ENCODE peak calls at places on chromosomes 6 and 20, in nine cellular contexts. One of them, this sample, is unnamed.
A peak's percentile ranks its signal among the peaks of the same experiment; 100 is the strongest.

GRCh38 chr6:108655840-108656650 is 95.3 kb downstream of the FOXO3 start:
- DNase-seq in body of pancreas: no peak
- DNase-seq in glutamatergic neuron: no peak
- DNase-seq in astrocyte of the spinal cord: peak; percentile 87
- DNase-seq in suprapubic skin: no peak
- DNase-seq in cardiac fibroblast: peak; percentile 95
- DNase-seq in K562: no peak
- DNase-seq in nephron progenitor cell: no peak
- DNase-seq in epithelial cell of proximal tubule: no peak
- DNase-seq in this sample: no peak

GRCh38 chr6:66605971-66606370 is 898.9 kb upstream of the EYS start:
- DNase-seq in glutamatergic neuron: no peak
- DNase-seq in cardiac fibroblast: no peak
- DNase-seq in nephron progenitor cell: no peak
- DNase-seq in body of pancreas: no peak
- DNase-seq in K562: no peak
- DNase-seq in epithelial cell of proximal tubule: no peak
- DNase-seq in suprapubic skin: no peak
- DNase-seq in astrocyte of the spinal cord: peak; percentile 36
- DNase-seq in this sample: no peak

GRCh38 chr6:5466459-5466858 is 205.1 kb downstream of the FARS2 start:
- DNase-seq in epithelial cell of proximal tubule: no peak
- DNase-seq in body of pancreas: no peak
- DNase-seq in astrocyte of the spinal cord: peak; percentile 77
- DNase-seq in cardiac fibroblast: peak; percentile 69
- DNase-seq in suprapubic skin: no peak
- DNase-seq in nephron progenitor cell: no peak
- DNase-seq in K562: no peak
- DNase-seq in glutamatergic neuron: no peak
- DNase-seq in this sample: no peak

GRCh38 chr6:127515794-127516675 is 3.1 kb downstream of the MTCL3 start:
- DNase-seq in suprapubic skin: peak; percentile 81
- DNase-seq in body of pancreas: peak; percentile 63
- DNase-seq in astrocyte of the spinal cord: peak; percentile 81
- DNase-seq in cardiac fibroblast: peak; percentile 66
- DNase-seq in epithelial cell of proximal tubule: no peak
- DNase-seq in K562: peak; percentile 76
- DNase-seq in nephron progenitor cell: peak; percentile 89
- DNase-seq in glutamatergic neuron: peak; percentile 79
- DNase-seq in this sample: no peak

GRCh38 chr20:55667024-55667423 is 338.3 kb downstream of the CBLN4 start:
- DNase-seq in nephron progenitor cell: no peak
- DNase-seq in K562: no peak
- DNase-seq in cardiac fibroblast: no peak
- DNase-seq in body of pancreas: no peak
- DNase-seq in suprapubic skin: no peak
- DNase-seq in astrocyte of the spinal cord: no peak
- DNase-seq in epithelial cell of proximal tubule: no peak
- DNase-seq in glutamatergic neuron: no peak
- DNase-seq in this sample: no peak

GRCh38 chr20:12207875-12208274 is 290.2 kb downstream of the BTBD3 start:
- DNase-seq in astrocyte of the spinal cord: peak; percentile 41
- DNase-seq in glutamatergic neuron: peak; percentile 33
- DNase-seq in K562: peak; percentile 12
- DNase-seq in cardiac fibroblast: peak; percentile 67
- DNase-seq in suprapubic skin: no peak
- DNase-seq in body of pancreas: peak; percentile 50
- DNase-seq in epithelial cell of proximal tubule: no peak
- DNase-seq in nephron progenitor cell: peak; percentile 41
- DNase-seq in this sample: no peak

GRCh38 chr20:18999076-18999475 is 185.5 kb downstream of the SCP2D1 start:
- DNase-seq in cardiac fibroblast: no peak
- DNase-seq in epithelial cell of proximal tubule: no peak
- DNase-seq in K562: no peak
- DNase-seq in suprapubic skin: no peak
- DNase-seq in nephron progenitor cell: no peak
- DNase-seq in body of pancreas: no peak
- DNase-seq in glutamatergic neuron: no peak
- DNase-seq in astrocyte of the spinal cord: no peak
- DNase-seq in this sample: no peak

GRCh38 chr6:118574051-118574865 is 26.2 kb downstream of the PLN start:
- DNase-seq in epithelial cell of proximal tubule: no peak
- DNase-seq in astrocyte of the spinal cord: no peak
- DNase-seq in cardiac fibroblast: no peak
- DNase-seq in suprapubic skin: no peak
- DNase-seq in nephron progenitor cell: no peak
- DNase-seq in K562: no peak
- DNase-seq in body of pancreas: no peak
- DNase-seq in glutamatergic neuron: no peak
- DNase-seq in this sample: no peak

GRCh38 chr6:140627002-140627401 is 1252.6 kb upstream of the CITED2 start:
- DNase-seq in K562: no peak
- DNase-seq in suprapubic skin: no peak
- DNase-seq in nephron progenitor cell: no peak
- DNase-seq in cardiac fibroblast: no peak
- DNase-seq in epithelial cell of proximal tubule: no peak
- DNase-seq in astrocyte of the spinal cord: no peak
- DNase-seq in glutamatergic neuron: no peak
- DNase-seq in body of pancreas: no peak
- DNase-seq in this sample: no peak

GRCh38 chr6:140045116-140045515 is 670.7 kb upstream of the CITED2 start:
- DNase-seq in body of pancreas: no peak
- DNase-seq in epithelial cell of proximal tubule: no peak
- DNase-seq in K562: no peak
- DNase-seq in cardiac fibroblast: no peak
- DNase-seq in suprapubic skin: no peak
- DNase-seq in glutamatergic neuron: no peak
- DNase-seq in nephron progenitor cell: no peak
- DNase-seq in astrocyte of the spinal cord: no peak
- DNase-seq in this sample: no peak

GRCh38 chr20:17848649-17849048 is 119.9 kb downstream of the SNX5 start:
- DNase-seq in nephron progenitor cell: no peak
- DNase-seq in astrocyte of the spinal cord: no peak
- DNase-seq in K562: no peak
- DNase-seq in glutamatergic neuron: no peak
- DNase-seq in cardiac fibroblast: no peak
- DNase-seq in body of pancreas: no peak
- DNase-seq in suprapubic skin: no peak
- DNase-seq in epithelial cell of proximal tubule: no peak
- DNase-seq in this sample: no peak

GRCh38 chr6:84696181-84696580 is 68.2 kb downstream of the TBX18 start:
- DNase-seq in epithelial cell of proximal tubule: no peak
- DNase-seq in K562: no peak
- DNase-seq in body of pancreas: no peak
- DNase-seq in nephron progenitor cell: no peak
- DNase-seq in glutamatergic neuron: no peak
- DNase-seq in astrocyte of the spinal cord: peak; percentile 21
- DNase-seq in suprapubic skin: no peak
- DNase-seq in cardiac fibroblast: peak; percentile 15
- DNase-seq in this sample: no peak

GRCh38 chr6:38579010-38579628 is 60.6 kb downstream of the BTBD9 start:
- DNase-seq in glutamatergic neuron: no peak
- DNase-seq in suprapubic skin: no peak
- DNase-seq in cardiac fibroblast: peak; percentile 20
- DNase-seq in nephron progenitor cell: no peak
- DNase-seq in astrocyte of the spinal cord: peak; percentile 13
- DNase-seq in K562: peak; percentile 37
- DNase-seq in body of pancreas: no peak
- DNase-seq in epithelial cell of proximal tubule: no peak
- DNase-seq in this sample: no peak

GRCh38 chr20:3680701-3681351 is 984 bp downstream of the ADAM33 start:
- DNase-seq in nephron progenitor cell: no peak
- DNase-seq in epithelial cell of proximal tubule: no peak
- DNase-seq in suprapubic skin: no peak
- DNase-seq in glutamatergic neuron: no peak
- DNase-seq in astrocyte of the spinal cord: no peak
- DNase-seq in cardiac fibroblast: no peak
- DNase-seq in K562: no peak
- DNase-seq in body of pancreas: no peak
- DNase-seq in this sample: no peak

GRCh38 chr20:48335421-48336090 is 492.2 kb downstream of the PREX1 start:
- DNase-seq in K562: no peak
- DNase-seq in glutamatergic neuron: no peak
- DNase-seq in body of pancreas: no peak
- DNase-seq in astrocyte of the spinal cord: no peak
- DNase-seq in cardiac fibroblast: no peak
- DNase-seq in nephron progenitor cell: no peak
- DNase-seq in epithelial cell of proximal tubule: no peak
- DNase-seq in suprapubic skin: no peak
- DNase-seq in this sample: no peak

GRCh38 chr20:14341782-14342181 is 4.4 kb upstream of the FLRT3 start:
- DNase-seq in epithelial cell of proximal tubule: no peak
- DNase-seq in body of pancreas: no peak
- DNase-seq in glutamatergic neuron: no peak
- DNase-seq in K562: no peak
- DNase-seq in cardiac fibroblast: peak; percentile 61
- DNase-seq in suprapubic skin: no peak
- DNase-seq in astrocyte of the spinal cord: no peak
- DNase-seq in nephron progenitor cell: no peak
- DNase-seq in this sample: no peak

GRCh38 chr20:61436268-61436667 is 184.2 kb downstream of the CDH4 start:
- DNase-seq in cardiac fibroblast: peak; percentile 22
- DNase-seq in K562: no peak
- DNase-seq in epithelial cell of proximal tubule: no peak
- DNase-seq in suprapubic skin: no peak
- DNase-seq in glutamatergic neuron: no peak
- DNase-seq in astrocyte of the spinal cord: peak; percentile 87
- DNase-seq in body of pancreas: no peak
- DNase-seq in nephron progenitor cell: no peak
- DNase-seq in this sample: no peak

GRCh38 chr20:37357481-37358365 is 11.8 kb downstream of the SRC start:
- DNase-seq in epithelial cell of proximal tubule: no peak
- DNase-seq in nephron progenitor cell: no peak
- DNase-seq in suprapubic skin: no peak
- DNase-seq in body of pancreas: no peak
- DNase-seq in K562: no peak
- DNase-seq in astrocyte of the spinal cord: no peak
- DNase-seq in cardiac fibroblast: no peak
- DNase-seq in glutamatergic neuron: no peak
- DNase-seq in this sample: no peak

GRCh38 chr6:44030812-44031454 is 96.3 kb downstream of the MRPL14 start:
- DNase-seq in epithelial cell of proximal tubule: no peak
- DNase-seq in body of pancreas: no peak
- DNase-seq in suprapubic skin: peak; percentile 60
- DNase-seq in cardiac fibroblast: no peak
- DNase-seq in astrocyte of the spinal cord: no peak
- DNase-seq in K562: no peak
- DNase-seq in glutamatergic neuron: no peak
- DNase-seq in nephron progenitor cell: no peak
- DNase-seq in this sample: no peak

GRCh38 chr6:44024597-44025219 is 102.5 kb downstream of the MRPL14 start:
- DNase-seq in K562: no peak
- DNase-seq in suprapubic skin: peak; percentile 31
- DNase-seq in astrocyte of the spinal cord: no peak
- DNase-seq in glutamatergic neuron: no peak
- DNase-seq in cardiac fibroblast: no peak
- DNase-seq in nephron progenitor cell: no peak
- DNase-seq in epithelial cell of proximal tubule: no peak
- DNase-seq in body of pancreas: no peak
- DNase-seq in this sample: peak; percentile 5

GRCh38 chr6:44029489-44030185 is 97.6 kb downstream of the MRPL14 start:
- DNase-seq in nephron progenitor cell: no peak
- DNase-seq in suprapubic skin: peak; percentile 56
- DNase-seq in body of pancreas: no peak
- DNase-seq in K562: no peak
- DNase-seq in astrocyte of the spinal cord: no peak
- DNase-seq in glutamatergic neuron: no peak
- DNase-seq in cardiac fibroblast: peak; percentile 69
- DNase-seq in epithelial cell of proximal tubule: no peak
- DNase-seq in this sample: no peak

GRCh38 chr6:44025226-44025625 is 102.0 kb downstream of the MRPL14 start:
- DNase-seq in body of pancreas: no peak
- DNase-seq in nephron progenitor cell: no peak
- DNase-seq in suprapubic skin: no peak
- DNase-seq in K562: no peak
- DNase-seq in astrocyte of the spinal cord: no peak
- DNase-seq in glutamatergic neuron: no peak
- DNase-seq in cardiac fibroblast: no peak
- DNase-seq in epithelial cell of proximal tubule: no peak
- DNase-seq in this sample: no peak

DNA sequence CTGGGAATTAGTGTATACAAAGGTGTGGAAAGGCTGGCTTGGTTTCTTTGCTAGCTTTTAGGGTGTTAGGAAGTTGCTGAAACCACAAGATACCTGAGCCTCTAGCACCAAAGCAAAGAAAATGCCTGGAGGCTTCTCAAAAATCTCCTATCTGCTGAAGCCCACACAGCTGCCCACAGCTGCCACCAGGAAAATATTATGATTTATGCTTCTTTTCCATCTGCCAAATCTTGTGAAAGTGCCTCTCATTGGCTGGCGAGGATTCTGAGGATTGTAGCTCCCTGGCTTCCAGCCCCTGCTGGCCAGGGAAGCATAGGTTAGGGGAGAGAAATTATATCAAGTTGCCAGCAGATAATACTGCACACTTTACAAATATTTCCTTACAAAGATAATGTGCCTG is 98.5 kb downstream of the MRPL14 start:
- DNase-seq in suprapubic skin: peak; percentile 41
- DNase-seq in cardiac fibroblast: peak; percentile 81
- DNase-seq in body of pancreas: no peak
- DNase-seq in nephron progenitor cell: no peak
- DNase-seq in K562: peak; percentile 57
- DNase-seq in glutamatergic neuron: no peak
- DNase-seq in epithelial cell of proximal tubule: no peak
- DNase-seq in astrocyte of the spinal cord: no peak
- DNase-seq in this sample: no peak
- TF ChIP-seq CTCF in suprapubic skin: no peak
- TF ChIP-seq CTCF in cardiac fibroblast: peak; percentile 35
- TF ChIP-seq CTCF in body of pancreas: no peak
- TF ChIP-seq CTCF in nephron progenitor cell: no peak
- TF ChIP-seq CTCF in K562: peak; percentile 28
- TF ChIP-seq CTCF in glutamatergic neuron: no peak
- TF ChIP-seq CTCF in epithelial cell of proximal tubule: peak; percentile 19
- TF ChIP-seq CTCF in astrocyte of the spinal cord: peak; percentile 24
- TF ChIP-seq CTCF in this sample: no peak

GRCh38 chr6:32181148-32181702 is 2.8 kb downstream of the AGER start:
- DNase-seq in glutamatergic neuron: no peak
- DNase-seq in nephron progenitor cell: no peak
- DNase-seq in astrocyte of the spinal cord: no peak
- DNase-seq in cardiac fibroblast: no peak
- DNase-seq in epithelial cell of proximal tubule: no peak
- DNase-seq in K562: no peak
- DNase-seq in suprapubic skin: no peak
- DNase-seq in body of pancreas: no peak
- DNase-seq in this sample: no peak
- TF ChIP-seq CTCF in glutamatergic neuron: no peak
- TF ChIP-seq CTCF in nephron progenitor cell: no peak
- TF ChIP-seq CTCF in astrocyte of the spinal cord: no peak
- TF ChIP-seq CTCF in cardiac fibroblast: no peak
- TF ChIP-seq CTCF in epithelial cell of proximal tubule: no peak
- TF ChIP-seq CTCF in K562: no peak
- TF ChIP-seq CTCF in suprapubic skin: no peak
- TF ChIP-seq CTCF in body of pancreas: no peak
- TF ChIP-seq CTCF in this sample: no peak

GRCh38 chr6:44113396-44113795 is 13.9 kb downstream of the MRPL14 start:
- DNase-seq in suprapubic skin: no peak
- DNase-seq in glutamatergic neuron: no peak
- DNase-seq in K562: no peak
- DNase-seq in cardiac fibroblast: no peak
- DNase-seq in body of pancreas: no peak
- DNase-seq in nephron progenitor cell: no peak
- DNase-seq in astrocyte of the spinal cord: no peak
- DNase-seq in epithelial cell of proximal tubule: no peak
- DNase-seq in this sample: no peak
- TF ChIP-seq CTCF in suprapubic skin: no peak
- TF ChIP-seq CTCF in glutamatergic neuron: peak; percentile 39
- TF ChIP-seq CTCF in K562: peak; percentile 44
- TF ChIP-seq CTCF in cardiac fibroblast: peak; percentile 19
- TF ChIP-seq CTCF in body of pancreas: no peak
- TF ChIP-seq CTCF in nephron progenitor cell: peak; percentile 6
- TF ChIP-seq CTCF in astrocyte of the spinal cord: peak; percentile 36
- TF ChIP-seq CTCF in epithelial cell of proximal tubule: peak; percentile 39
- TF ChIP-seq CTCF in this sample: no peak

GRCh38 chr6:111681856-111682255 is 76.2 kb upstream of the TRAF3IP2 start:
- DNase-seq in epithelial cell of proximal tubule: no peak
- DNase-seq in suprapubic skin: no peak
- DNase-seq in cardiac fibroblast: no peak
- DNase-seq in astrocyte of the spinal cord: no peak
- DNase-seq in K562: no peak
- DNase-seq in nephron progenitor cell: no peak
- DNase-seq in glutamatergic neuron: no peak
- DNase-seq in body of pancreas: no peak
- DNase-seq in this sample: no peak
- TF ChIP-seq CTCF in epithelial cell of proximal tubule: no peak
- TF ChIP-seq CTCF in suprapubic skin: no peak
- TF ChIP-seq CTCF in cardiac fibroblast: no peak
- TF ChIP-seq CTCF in astrocyte of the spinal cord: no peak
- TF ChIP-seq CTCF in K562: no peak
- TF ChIP-seq CTCF in nephron progenitor cell: no peak
- TF ChIP-seq CTCF in glutamatergic neuron: no peak
- TF ChIP-seq CTCF in body of pancreas: no peak
- TF ChIP-seq CTCF in this sample: no peak